ENCODE peak calls at places on chromosomes 5 and 9, in seven cellular contexts. S, P, Z, W, M, I and U are unnamed samples.

GRCh38 chr5:123879071-123879470 is 367.1 kb downstream of the CSNK1G3 start:
- DNase-seq in M (no peak), W (no peak), I (no peak), Z (no peak), S (no peak), P (no peak), U (no peak)

GRCh38 chr5:18487928-18488480 is 853.7 kb downstream of the TAF11L14 start:
- DNase-seq in S (no peak), I (no peak), M (no peak), Z (no peak), P (no peak), W (no peak), U (peak)

GRCh38 chr5:16616536-16617271 is at the start of gene RETREG1:
- DNase-seq in M (peak), W (peak), P (peak), S (peak), I (no peak), Z (peak), U (peak)

GRCh38 chr9:79049371-79049770 is 522.4 kb upstream of the TLE4 start:
- DNase-seq in Z (no peak), M (peak), S (no peak), I (no peak), W (no peak), P (no peak), U (no peak)

GRCh38 chr9:127535834-127536233 is 76.2 kb upstream of the STXBP1 start:
- DNase-seq in M (no peak), P (no peak), Z (no peak), S (no peak), W (no peak), I (no peak), U (peak)

GRCh38 chr5:76175051-76175666 is 92.0 kb downstream of the SV2C start:
- DNase-seq in M (peak), I (no peak), P (peak), Z (peak), W (peak), S (peak), U (peak)

GRCh38 chr5:179407191-179408175 is 62.2 kb upstream of the ADAMTS2 start:
- DNase-seq in I (no peak), Z (no peak), W (no peak), M (no peak), P (no peak), S (no peak), U (no peak)

GRCh38 chr5:180739958-180740357 is at the start of gene OR2Y1:
- DNase-seq in I (no peak), Z (no peak), M (no peak), P (no peak), W (no peak), S (no peak), U (no peak)

GRCh38 chr5:17018871-17019270 is 82.8 kb upstream of the MYO10 start:
- DNase-seq in Z (no peak), S (no peak), W (no peak), I (no peak), M (no peak), P (no peak), U (peak)

GRCh38 chr9:104743377-104743985 is 4.0 kb upstream of the NIPSNAP3A start:
- DNase-seq in I (peak), M (peak), P (no peak), S (peak), W (peak), Z (peak), U (peak)

GRCh38 chr5:94431696-94432095 is 186.7 kb downstream of the KIAA0825 start:
- DNase-seq in P (no peak), Z (no peak), W (no peak), I (no peak), S (no peak), M (no peak), U (no peak)

GRCh38 chr9:96641514-96641913 is 13.6 kb downstream of the PRXL2C start:
- DNase-seq in P (no peak), S (no peak), Z (no peak), W (no peak), I (no peak), M (no peak), U (no peak)

GRCh38 chr9:95103385-95104087 is 214.0 kb downstream of the FANCC start:
- DNase-seq in S (no peak), P (no peak), I (no peak), W (no peak), M (no peak), Z (no peak), U (no peak)

GRCh38 chr5:14675309-14675708 is 10.8 kb downstream of the OTULIN start:
- DNase-seq in W (no peak), M (no peak), S (peak), Z (no peak), I (no peak), P (no peak), U (peak)